ENCODE peak calls at places on chromosomes 13 and 19, in eight cellular contexts. A, I, L, O, D, V, T and R are unnamed samples.

GRCh38 chr13:45108716-45109706 is 11.3 kb upstream of the GTF2F2 start:
- DNase-seq in A (no peak), I (peak), L (no peak), O (peak), D (no peak), V (no peak), T (no peak), R (no peak)

GRCh38 chr13:31996611-31997010 is 35.0 kb upstream of the FRY start:
- DNase-seq in A (no peak), I (no peak), L (no peak), O (no peak), D (no peak), V (no peak), T (no peak), R (no peak)

GRCh38 chr13:50012396-50013169 is 2.7 kb upstream of the KCNRG start:
- DNase-seq in A (no peak), I (no peak), L (no peak), O (no peak), D (no peak), V (no peak), T (no peak), R (no peak)

GRCh38 chr13:110640591-110641029 is 25.3 kb downstream of the NAXD start:
- DNase-seq in A (no peak), I (no peak), L (no peak), O (no peak), D (peak), V (no peak), T (no peak), R (no peak)

GRCh38 chr19:21588202-21588601 is 82.8 kb downstream of the ZNF429 start:
- DNase-seq in A (no peak), I (no peak), L (no peak), O (no peak), D (no peak), V (no peak), T (no peak), R (no peak)

GRCh38 chr13:86085890-86086289 is 286.7 kb upstream of the SLITRK6 start:
- DNase-seq in A (no peak), I (no peak), L (no peak), O (no peak), D (no peak), V (no peak), T (no peak), R (no peak)

GRCh38 chr19:15583346-15583745 is 31.7 kb upstream of the CYP4F8 start:
- DNase-seq in A (no peak), I (no peak), L (no peak), O (no peak), D (no peak), V (no peak), T (no peak), R (no peak)

GRCh38 chr19:6387372-6387771 is 5.6 kb downstream of the GTF2F1 start:
- DNase-seq in A (no peak), I (no peak), L (no peak), O (no peak), D (no peak), V (no peak), T (no peak), R (no peak)

GRCh38 chr19:50952890-50953289 is at the start of gene KLK5:
- DNase-seq in A (no peak), I (no peak), L (no peak), O (no peak), D (no peak), V (no peak), T (no peak), R (no peak)

GRCh38 chr13:49784886-49785570 is 7.5 kb downstream of the KPNA3 start:
- DNase-seq in A (no peak), I (no peak), L (no peak), O (no peak), D (no peak), V (no peak), T (no peak), R (no peak)

GRCh38 chr13:33454844-33455256 is 169.3 kb upstream of the STARD13 start:
- DNase-seq in A (no peak), I (no peak), L (no peak), O (no peak), D (no peak), V (no peak), T (no peak), R (no peak)

GRCh38 chr13:23960566-23961156 is 63.4 kb upstream of the C1QTNF9B start:
- DNase-seq in A (peak), I (no peak), L (no peak), O (no peak), D (no peak), V (no peak), T (peak), R (no peak)

GRCh38 chr19:44553478-44554171 is 24.1 kb upstream of the CEACAM20 start:
- DNase-seq in A (no peak), I (no peak), L (no peak), O (no peak), D (no peak), V (no peak), T (no peak), R (no peak)

GRCh38 chr19:45729774-45730388 is 815 bp downstream of the FBXO46 start:
- DNase-seq in A (no peak), I (peak), L (no peak), O (peak), D (no peak), V (no peak), T (no peak), R (no peak)

GRCh38 chr13:30585748-30586262 is 31.9 kb upstream of the USPL1 start:
- DNase-seq in A (no peak), I (no peak), L (no peak), O (no peak), D (peak), V (no peak), T (no peak), R (no peak)

GRCh38 chr13:46749951-46750350 is 47.0 kb downstream of the ESD start:
- DNase-seq in A (no peak), I (no peak), L (no peak), O (no peak), D (no peak), V (no peak), T (no peak), R (no peak)

GRCh38 chr13:103371271-103371670 is 305.1 kb upstream of the SLC10A2 start:
- DNase-seq in A (no peak), I (no peak), L (no peak), O (no peak), D (no peak), V (no peak), T (no peak), R (no peak)

GRCh38 chr13:52053460-52053859 is 29.0 kb downstream of the UTP14C start:
- DNase-seq in A (no peak), I (no peak), L (no peak), O (no peak), D (no peak), V (no peak), T (no peak), R (no peak)

DNA sequence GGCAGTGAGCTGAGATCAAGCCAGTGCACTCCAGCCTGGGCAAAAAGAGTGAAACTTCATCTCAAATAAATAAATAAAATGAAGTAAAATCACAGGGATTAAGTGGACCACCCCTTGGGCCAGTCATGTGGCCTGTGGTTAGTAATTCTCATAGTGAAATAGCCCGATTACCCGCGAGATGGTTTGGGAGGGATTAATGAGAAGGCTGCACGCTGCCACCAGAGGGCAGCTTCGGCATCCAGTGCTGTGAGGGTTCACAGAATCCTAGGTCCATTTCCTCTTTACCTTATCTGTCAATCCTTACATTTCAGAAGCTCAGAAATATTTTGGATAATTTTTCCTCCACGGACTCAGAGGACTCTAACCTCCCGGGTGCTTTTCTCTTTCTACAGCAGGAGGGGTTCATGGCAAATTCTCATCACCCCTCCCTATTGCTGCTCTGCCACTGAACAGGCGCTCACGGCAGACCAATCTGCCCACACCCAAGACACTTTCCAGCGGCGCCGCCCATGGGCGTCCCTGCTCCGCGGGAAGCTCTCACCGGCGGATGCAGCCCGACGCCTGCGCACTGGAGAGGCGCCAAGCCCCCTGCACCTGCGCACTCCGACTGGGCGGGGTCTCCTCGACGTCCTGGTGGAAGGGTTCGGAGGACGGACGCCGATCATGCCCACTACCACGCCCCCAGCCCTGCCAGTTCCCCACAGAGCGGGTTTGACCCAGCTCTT is 11.0 kb downstream of the ZNF835 start:
- DNase-seq in A (no peak), I (no peak), L (no peak), O (no peak), D (no peak), V (no peak), T (no peak), R (no peak)
- TF ChIP-seq CTCF in A (no peak), I (no peak), L (no peak), O (no peak), D (no peak), V (no peak), T (no peak), R (no peak)

GRCh38 chr19:57324992-57325391 is 4.7 kb downstream of the ZNF543 start:
- DNase-seq in A (no peak), I (no peak), L (no peak), O (no peak), D (no peak), V (no peak), T (no peak), R (no peak)

GRCh38 chr19:57327993-57328392 is 7.7 kb downstream of the ZNF543 start:
- DNase-seq in A (no peak), I (no peak), L (no peak), O (no peak), D (no peak), V (no peak), T (no peak), R (no peak)
- TF ChIP-seq CTCF in A (no peak), I (no peak), L (no peak), O (no peak), D (no peak), V (no peak), T (no peak), R (no peak)

GRCh38 chr19:7640803-7641202 is 3.9 kb downstream of the STXBP2 start:
- DNase-seq in A (no peak), I (no peak), L (no peak), O (no peak), D (no peak), V (no peak), T (no peak), R (no peak)

GRCh38 chr19:7639863-7640348 is 3.0 kb downstream of the STXBP2 start:
- DNase-seq in A (no peak), I (no peak), L (no peak), O (no peak), D (no peak), V (no peak), T (no peak), R (no peak)

GRCh38 chr19:7638802-7639465 is 2.0 kb downstream of the STXBP2 start:
- DNase-seq in A (no peak), I (no peak), L (no peak), O (no peak), D (no peak), V (no peak), T (no peak), R (no peak)

GRCh38 chr19:7642295-7643046 is 5.6 kb downstream of the STXBP2 start:
- DNase-seq in A (no peak), I (no peak), L (peak), O (no peak), D (no peak), V (no peak), T (no peak), R (no peak)

GRCh38 chr19:7641288-7642276 is 4.7 kb downstream of the STXBP2 start:
- DNase-seq in A (peak), I (no peak), L (peak), O (peak), D (no peak), V (no peak), T (no peak), R (no peak)
- TF ChIP-seq CTCF in A (no peak), I (no peak), L (no peak), O (peak), D (no peak), V (no peak), T (peak), R (peak)

GRCh38 chr13:93740334-93740733 is 513.7 kb downstream of the GPC6 start:
- DNase-seq in A (no peak), I (no peak), L (no peak), O (no peak), D (no peak), V (no peak), T (no peak), R (no peak)

GRCh38 chr13:93745884-93746283 is 519.3 kb downstream of the GPC6 start:
- DNase-seq in A (no peak), I (no peak), L (no peak), O (no peak), D (no peak), V (no peak), T (no peak), R (no peak)

GRCh38 chr13:93744033-93744432 is 517.4 kb downstream of the GPC6 start:
- DNase-seq in A (no peak), I (no peak), L (no peak), O (no peak), D (no peak), V (no peak), T (no peak), R (no peak)

GRCh38 chr13:93746589-93746988 is 520.0 kb downstream of the GPC6 start:
- DNase-seq in A (no peak), I (no peak), L (no peak), O (no peak), D (no peak), V (no peak), T (no peak), R (no peak)

DNA sequence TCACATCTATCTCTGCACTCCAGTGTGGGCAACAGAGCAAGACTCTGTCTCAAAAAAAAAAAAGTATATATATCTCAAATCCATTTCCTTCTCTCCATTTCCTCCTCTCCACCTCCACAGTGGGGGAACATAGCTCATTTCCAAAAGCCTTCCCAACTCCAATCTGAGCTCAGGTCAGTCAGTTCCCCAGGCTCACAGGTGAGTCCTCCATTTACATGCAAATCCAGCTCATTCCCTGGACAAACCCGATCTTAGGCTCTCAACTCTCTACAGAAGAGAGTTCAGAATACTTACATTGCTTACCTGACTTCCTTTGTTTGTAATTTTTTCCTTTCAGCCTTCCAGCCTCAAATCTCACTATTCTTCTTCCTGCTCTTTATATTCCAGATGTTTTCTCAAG is 518.3 kb downstream of the GPC6 start:
- DNase-seq in A (no peak), I (no peak), L (no peak), O (no peak), D (no peak), V (no peak), T (no peak), R (no peak)
- TF ChIP-seq CTCF in A (no peak), I (no peak), L (no peak), O (no peak), D (no peak), V (no peak), T (no peak), R (no peak)

DNA sequence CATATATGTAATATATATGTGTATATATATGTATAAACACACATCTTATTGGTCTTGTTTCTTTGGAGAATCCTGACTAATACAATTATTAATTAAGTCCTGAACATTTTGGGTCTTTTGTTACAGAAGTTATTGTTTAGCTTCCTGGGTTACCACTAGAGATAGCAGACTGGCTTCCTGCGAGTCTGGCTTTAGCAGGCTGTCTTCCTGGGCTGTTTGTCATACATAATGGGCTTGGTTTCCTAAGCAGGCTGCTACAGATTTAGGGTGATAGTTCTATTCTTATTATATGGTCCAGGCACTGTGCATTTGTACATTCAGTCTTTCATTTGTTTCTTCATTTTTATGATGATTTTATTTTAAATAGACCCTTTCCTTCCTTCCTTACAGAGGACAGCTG is 312.0 kb upstream of the TMTC4 start:
- DNase-seq in A (no peak), I (no peak), L (no peak), O (no peak), D (no peak), V (no peak), T (no peak), R (no peak)
- TF ChIP-seq CTCF in A (no peak), I (no peak), L (no peak), O (no peak), D (no peak), V (no peak), T (no peak), R (no peak)

GRCh38 chr13:27665333-27665732 is 43.6 kb downstream of the POLR1D start:
- DNase-seq in A (no peak), I (no peak), L (no peak), O (no peak), D (no peak), V (no peak), T (peak), R (no peak)
- TF ChIP-seq CTCF in A (no peak), I (no peak), L (no peak), O (peak), D (no peak), V (no peak), T (peak), R (no peak)

GRCh38 chr19:23817519-23817918 is 58.8 kb upstream of the ZNF681 start:
- DNase-seq in A (no peak), I (no peak), L (peak), O (peak), D (peak), V (peak), T (peak), R (peak)
- TF ChIP-seq CTCF in A (peak), I (peak), L (no peak), O (peak), D (peak), V (peak), T (peak), R (no peak)

GRCh38 chr19:43126720-43127119 is 44.2 kb upstream of the PSG2 start:
- DNase-seq in A (no peak), I (no peak), L (no peak), O (no peak), D (no peak), V (no peak), T (no peak), R (no peak)

GRCh38 chr19:43124360-43124759 is 41.9 kb upstream of the PSG2 start:
- DNase-seq in A (no peak), I (no peak), L (no peak), O (no peak), D (no peak), V (no peak), T (no peak), R (no peak)
- TF ChIP-seq CTCF in A (no peak), I (no peak), L (no peak), O (no peak), D (no peak), V (no peak), T (no peak), R (no peak)